ENCODE peak calls at places on chromosome 20, in six cellular contexts. R, X, L, C, F and M are unnamed samples.

GRCh38 chr20:13765299-13765698 is 19.4 kb downstream of the ESF1 start:
- DNase-seq in R (no peak), X (no peak), L (no peak), C (peak), F (no peak), M (no peak)

GRCh38 chr20:18628330-18628941 is 40.6 kb downstream of the DTD1 start:
- DNase-seq in R (no peak), X (no peak), L (peak), C (no peak), F (no peak), M (no peak)

GRCh38 chr20:37827605-37828004 is 75.3 kb upstream of the VSTM2L start:
- DNase-seq in R (no peak), X (no peak), L (no peak), C (no peak), F (no peak), M (no peak)

GRCh38 chr20:48735112-48735511 is 92.7 kb downstream of the PREX1 start:
- DNase-seq in R (no peak), X (no peak), L (no peak), C (peak), F (no peak), M (no peak)

GRCh38 chr20:37914672-37915433 is 11.9 kb downstream of the VSTM2L start:
- DNase-seq in R (no peak), X (no peak), L (peak), C (peak), F (no peak), M (no peak)

GRCh38 chr20:20076297-20077065 is 24.1 kb downstream of the CFAP61 start:
- DNase-seq in R (no peak), X (peak), L (no peak), C (peak), F (no peak), M (no peak)

GRCh38 chr20:11540558-11540957 is 377.1 kb upstream of the BTBD3 start:
- DNase-seq in R (no peak), X (no peak), L (peak), C (no peak), F (no peak), M (no peak)

GRCh38 chr20:18103497-18103896 is 34.2 kb upstream of the KAT14 start:
- DNase-seq in R (no peak), X (no peak), L (no peak), C (no peak), F (no peak), M (no peak)

GRCh38 chr20:7496394-7497111 is 443.7 kb downstream of the HAO1 start:
- DNase-seq in R (no peak), X (peak), L (no peak), C (peak), F (no peak), M (no peak)

GRCh38 chr20:11807070-11807741 is 110.5 kb upstream of the BTBD3 start:
- DNase-seq in R (no peak), X (peak), L (no peak), C (peak), F (no peak), M (no peak)

GRCh38 chr20:1872456-1873183 is 22.6 kb upstream of the SIRPA start:
- DNase-seq in R (no peak), X (no peak), L (no peak), C (no peak), F (no peak), M (no peak)

GRCh38 chr20:2151805-2152727 is 50.4 kb downstream of the STK35 start:
- DNase-seq in R (no peak), X (no peak), L (no peak), C (peak), F (no peak), M (no peak)

GRCh38 chr20:25065625-25066338 is 7.8 kb upstream of the ACSS1 start:
- DNase-seq in R (no peak), X (peak), L (peak), C (peak), F (peak), M (no peak)

GRCh38 chr20:10240655-10241054 is 22.0 kb downstream of the SNAP25 start:
- DNase-seq in R (no peak), X (no peak), L (peak), C (no peak), F (no peak), M (no peak)

GRCh38 chr20:38523697-38524096 is 51.1 kb downstream of the RALGAPB start:
- DNase-seq in R (no peak), X (peak), L (no peak), C (peak), F (no peak), M (no peak)

GRCh38 chr20:8209061-8209460 is 77.0 kb downstream of the PLCB1 start:
- DNase-seq in R (no peak), X (peak), L (no peak), C (peak), F (no peak), M (no peak)

GRCh38 chr20:37394543-37395410 is 48.8 kb downstream of the SRC start:
- DNase-seq in R (no peak), X (no peak), L (no peak), C (no peak), F (no peak), M (no peak)

GRCh38 chr20:48823476-48823875 is 4.3 kb downstream of the PREX1 start:
- DNase-seq in R (no peak), X (no peak), L (no peak), C (no peak), F (no peak), M (no peak)

GRCh38 chr20:63345328-63346100 is 15.6 kb downstream of the CHRNA4 start:
- DNase-seq in R (no peak), X (no peak), L (no peak), C (peak), F (no peak), M (no peak)

GRCh38 chr20:35344354-35344837 is 52.2 kb upstream of the FAM83C start:
- DNase-seq in R (no peak), X (peak), L (no peak), C (peak), F (peak), M (no peak)

GRCh38 chr20:43138061-43138860 is 51.4 kb downstream of the PTPRT start:
- DNase-seq in R (no peak), X (no peak), L (no peak), C (no peak), F (no peak), M (no peak)

GRCh38 chr20:47950103-47950502 is 164.8 kb upstream of the SULF2 start:
- DNase-seq in R (no peak), X (peak), L (no peak), C (peak), F (no peak), M (no peak)

GRCh38 chr20:45406260-45407066 is 1.6 kb upstream of the DBNDD2 start:
- DNase-seq in R (peak), X (no peak), L (peak), C (peak), F (no peak), M (peak)

GRCh38 chr20:59577037-59577808 is 27.1 kb upstream of the PHACTR3 start:
- DNase-seq in R (no peak), X (no peak), L (peak), C (no peak), F (no peak), M (no peak)

GRCh38 chr20:31440012-31440659 is at the start of gene DEFB123:
- DNase-seq in R (no peak), X (no peak), L (peak), C (no peak), F (no peak), M (no peak)

GRCh38 chr20:44356353-44356723 is 839 bp downstream of the HNF4A start:
- DNase-seq in R (no peak), X (no peak), L (no peak), C (peak), F (no peak), M (no peak)
- H3K4me3 ChIP-seq in R (no peak), X (no peak), L (no peak), C (no peak), F (no peak), M (no peak)

GRCh38 chr20:32462900-32463641 is 104.9 kb downstream of the ASXL1 start:
- DNase-seq in R (no peak), X (no peak), L (no peak), C (no peak), F (no peak), M (no peak)
- H3K4me3 ChIP-seq in R (no peak), X (no peak), L (no peak), C (no peak), F (no peak), M (no peak)

GRCh38 chr20:33991498-33991897 is 2.2 kb upstream of the RALY start:
- DNase-seq in R (no peak), X (no peak), L (no peak), C (no peak), F (no peak), M (no peak)
- H3K4me3 ChIP-seq in R (peak), X (no peak), L (peak), C (no peak), F (no peak), M (no peak)

GRCh38 chr20:57707320-57707719 is 2.5 kb downstream of the PMEPA1 start:
- DNase-seq in R (no peak), X (no peak), L (no peak), C (no peak), F (no peak), M (peak)
- H3K4me3 ChIP-seq in R (peak), X (peak), L (peak), C (no peak), F (peak), M (peak)

DNA sequence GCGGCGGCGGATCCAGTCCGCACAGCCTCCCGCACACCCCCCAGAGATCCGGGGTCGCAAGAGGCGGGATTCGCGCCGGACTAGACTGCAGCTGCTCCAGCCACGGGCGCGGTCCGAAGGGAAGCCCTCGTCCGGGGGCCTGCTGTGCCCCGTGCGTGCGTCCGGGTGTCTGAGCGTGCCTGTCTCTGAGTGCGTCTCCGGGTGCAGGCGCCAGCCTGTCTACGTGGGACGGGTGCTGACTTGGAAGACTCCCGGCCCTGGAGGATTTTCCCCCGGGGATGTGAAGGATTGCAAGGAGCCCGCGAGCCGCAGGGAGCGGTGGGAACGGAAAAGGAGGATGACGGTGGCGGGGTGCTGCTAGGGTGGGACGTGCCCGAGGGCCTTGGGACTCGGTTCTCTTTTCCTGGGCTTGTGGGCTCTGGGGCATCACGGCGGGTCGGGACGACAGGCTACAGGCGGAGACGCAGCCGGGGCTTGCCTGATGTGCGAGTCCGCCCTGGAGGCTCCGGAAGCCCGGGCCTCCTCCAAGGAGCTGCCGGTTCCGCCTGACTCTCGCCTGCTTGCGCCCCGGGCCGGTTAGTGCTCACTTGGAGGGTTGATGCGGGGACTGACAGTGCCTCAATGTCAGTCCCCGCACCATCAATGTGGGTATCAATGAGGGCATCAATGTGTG is 5.7 kb downstream of the MAFB start:
- DNase-seq in R (no peak), X (peak), L (peak), C (peak), F (no peak), M (no peak)
- H3K4me3 ChIP-seq in R (peak), X (peak), L (peak), C (peak), F (no peak), M (no peak)

DNA sequence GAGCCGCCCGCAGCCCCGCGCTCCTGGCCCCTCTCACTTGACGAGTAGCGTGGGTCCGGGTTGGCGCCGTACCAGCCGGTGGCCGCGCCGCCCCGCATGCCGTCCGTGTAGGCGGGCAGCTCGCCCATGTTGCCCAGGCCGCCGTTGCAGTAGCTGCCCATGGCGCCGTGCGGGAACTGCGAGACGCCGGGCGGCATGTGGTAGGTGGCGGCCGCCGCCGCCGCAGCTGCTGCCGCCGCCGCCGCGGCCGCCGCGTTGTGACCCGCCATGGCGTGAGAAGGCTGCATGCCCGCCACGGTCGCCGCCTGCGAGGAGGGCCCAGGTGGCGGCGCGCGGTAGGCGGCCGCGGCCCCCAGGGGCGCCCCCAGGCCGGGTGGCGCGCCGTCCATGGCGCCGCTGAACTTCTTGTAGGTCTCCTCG is 395 bp downstream of the NKX2-4 start:
- DNase-seq in R (no peak), X (no peak), L (peak), C (no peak), F (no peak), M (no peak)
- H3K4me3 ChIP-seq in R (peak), X (no peak), L (peak), C (no peak), F (no peak), M (no peak)